ENCODE peak calls at places on chromosomes 4 and X, in four cellular contexts. One of them, this sample, is unnamed.

GRCh38 chr4:125316391-125316780 is 1.6 kb downstream of the FAT4 start:
- DNase-seq in HepG2: no peak
- DNase-seq in K562: no peak
- DNase-seq in GM12878: no peak
- DNase-seq in this sample: no peak

GRCh38 chrX:19085975-19086772 is 36.1 kb downstream of the ADGRG2 start:
- DNase-seq in K562: no peak
- DNase-seq in HepG2: no peak
- DNase-seq in GM12878: no peak
- DNase-seq in this sample: no peak

GRCh38 chrX:109327271-109327670 is 154.6 kb downstream of the GUCY2F start:
- DNase-seq in GM12878: no peak
- DNase-seq in K562: no peak
- DNase-seq in HepG2: no peak
- DNase-seq in this sample: no peak

GRCh38 chrX:69126642-69127041 is 38.6 kb downstream of the PJA1 start:
- DNase-seq in HepG2: no peak
- DNase-seq in GM12878: no peak
- DNase-seq in K562: no peak
- DNase-seq in this sample: no peak

GRCh38 chr4:65508169-65508568 is 162.1 kb downstream of the EPHA5 start:
- DNase-seq in K562: no peak
- DNase-seq in GM12878: no peak
- DNase-seq in HepG2: no peak
- DNase-seq in this sample: peak; percentile 6

GRCh38 chr4:149836546-149836945 is 20.9 kb upstream of the IQCM start:
- DNase-seq in K562: no peak
- DNase-seq in HepG2: no peak
- DNase-seq in GM12878: no peak
- DNase-seq in this sample: no peak

GRCh38 chrX:118420462-118420861 is 74.6 kb downstream of the WDR44 start:
- DNase-seq in GM12878: no peak
- DNase-seq in HepG2: no peak
- DNase-seq in K562: no peak
- DNase-seq in this sample: no peak

GRCh38 chr4:156388826-156389225 is 435.2 kb upstream of the CTSO start:
- DNase-seq in HepG2: no peak
- DNase-seq in GM12878: no peak
- DNase-seq in K562: no peak
- DNase-seq in this sample: no peak

GRCh38 chrX:129099206-129099605 is 424.1 kb downstream of the SMARCA1 start:
- DNase-seq in HepG2: no peak
- DNase-seq in K562: no peak
- DNase-seq in GM12878: no peak
- DNase-seq in this sample: no peak

GRCh38 chr4:70925899-70926635 is 23.9 kb downstream of the MOB1B start:
- DNase-seq in HepG2: no peak
- DNase-seq in K562: no peak
- DNase-seq in GM12878: peak; percentile 58
- DNase-seq in this sample: no peak

GRCh38 chr4:125316781-125317525 is 2.2 kb downstream of the FAT4 start:
- DNase-seq in HepG2: no peak
- DNase-seq in GM12878: no peak
- DNase-seq in K562: no peak
- DNase-seq in this sample: no peak

GRCh38 chr4:1405249-1405635 is 1.0 kb downstream of the NKX1-1 start:
- DNase-seq in GM12878: no peak
- DNase-seq in HepG2: no peak
- DNase-seq in K562: no peak
- DNase-seq in this sample: no peak

GRCh38 chr4:174873931-174874330 is 44.2 kb upstream of the ADAM29 start:
- DNase-seq in K562: peak; percentile 24
- DNase-seq in GM12878: peak; percentile 25
- DNase-seq in HepG2: no peak
- DNase-seq in this sample: peak; percentile 30

GRCh38 chrX:53308836-53309235 is 27.5 kb upstream of the IQSEC2 start:
- DNase-seq in HepG2: no peak
- DNase-seq in GM12878: no peak
- DNase-seq in K562: no peak
- DNase-seq in this sample: no peak

GRCh38 chr4:168839758-168840385 is 170.2 kb downstream of the CBR4 start:
- DNase-seq in HepG2: no peak
- DNase-seq in GM12878: no peak
- DNase-seq in K562: no peak
- DNase-seq in this sample: no peak

GRCh38 chrX:21658746-21659145 is 616 bp upstream of the KLHL34 start:
- DNase-seq in HepG2: no peak
- DNase-seq in GM12878: no peak
- DNase-seq in K562: no peak
- DNase-seq in this sample: no peak

GRCh38 chrX:41956027-41956426 is 32.7 kb upstream of the CASK start:
- DNase-seq in K562: peak; percentile 28
- DNase-seq in GM12878: no peak
- DNase-seq in HepG2: no peak
- DNase-seq in this sample: no peak

GRCh38 chr4:1209821-1210220 is 37.4 kb upstream of the SPON2 start:
- DNase-seq in K562: peak; percentile 44
- DNase-seq in GM12878: no peak
- DNase-seq in HepG2: no peak
- DNase-seq in this sample: no peak

GRCh38 chrX:40108084-40108958 is 10.6 kb upstream of the BCOR start:
- DNase-seq in HepG2: peak; percentile 74
- DNase-seq in GM12878: no peak
- DNase-seq in K562: no peak
- DNase-seq in this sample: peak; percentile 46

GRCh38 chrX:261167-261857 is 19.9 kb upstream of the PLCXD1 start:
- DNase-seq in HepG2: no peak
- DNase-seq in K562: no peak
- DNase-seq in GM12878: no peak
- DNase-seq in this sample: no peak

GRCh38 chrX:17737707-17738001 is 361 bp downstream of the SCML1 start:
- DNase-seq in GM12878: no peak
- DNase-seq in K562: no peak
- DNase-seq in HepG2: no peak
- DNase-seq in this sample: no peak

GRCh38 chrX:37757082-37757481 is 22.8 kb upstream of the CYBB start:
- DNase-seq in K562: no peak
- DNase-seq in GM12878: no peak
- DNase-seq in HepG2: no peak
- DNase-seq in this sample: no peak

GRCh38 chr4:7351014-7351413 is 83.7 kb downstream of the PSAPL1 start:
- DNase-seq in HepG2: no peak
- DNase-seq in K562: no peak
- DNase-seq in GM12878: no peak
- DNase-seq in this sample: no peak

GRCh38 chr4:185471235-185472062 is at the start of gene CCDC110:
- DNase-seq in GM12878: peak; percentile 47
- DNase-seq in K562: peak; percentile 99
- DNase-seq in HepG2: peak; percentile 50
- DNase-seq in this sample: peak; percentile 92

GRCh38 chr4:14178421-14178820 is 550.9 kb upstream of the BOD1L1 start:
- DNase-seq in GM12878: peak; percentile 61
- DNase-seq in K562: no peak
- DNase-seq in HepG2: no peak
- DNase-seq in this sample: no peak

GRCh38 chr4:69800599-69800998 is 40.2 kb upstream of the SULT1B1 start:
- DNase-seq in K562: no peak
- DNase-seq in GM12878: no peak
- DNase-seq in HepG2: no peak
- DNase-seq in this sample: no peak

GRCh38 chr4:122783301-122784215 is 43.1 kb upstream of the FGF2 start:
- DNase-seq in GM12878: no peak
- DNase-seq in HepG2: peak; percentile 37
- DNase-seq in K562: no peak
- DNase-seq in this sample: no peak

GRCh38 chr4:124121511-124121934 is 591.0 kb downstream of the ANKRD50 start:
- DNase-seq in K562: no peak
- DNase-seq in GM12878: no peak
- DNase-seq in HepG2: peak; percentile 11
- DNase-seq in this sample: no peak

GRCh38 chrX:100994352-100995281 is 25.1 kb downstream of the ARL13A start:
- DNase-seq in GM12878: peak; percentile 8
- DNase-seq in HepG2: peak; percentile 72
- DNase-seq in K562: peak; percentile 28
- DNase-seq in this sample: no peak
- TF ChIP-seq SP1 in GM12878: no peak
- TF ChIP-seq SP1 in HepG2: no peak
- TF ChIP-seq SP1 in K562: no peak
- TF ChIP-seq SP1 in this sample: no peak

DNA sequence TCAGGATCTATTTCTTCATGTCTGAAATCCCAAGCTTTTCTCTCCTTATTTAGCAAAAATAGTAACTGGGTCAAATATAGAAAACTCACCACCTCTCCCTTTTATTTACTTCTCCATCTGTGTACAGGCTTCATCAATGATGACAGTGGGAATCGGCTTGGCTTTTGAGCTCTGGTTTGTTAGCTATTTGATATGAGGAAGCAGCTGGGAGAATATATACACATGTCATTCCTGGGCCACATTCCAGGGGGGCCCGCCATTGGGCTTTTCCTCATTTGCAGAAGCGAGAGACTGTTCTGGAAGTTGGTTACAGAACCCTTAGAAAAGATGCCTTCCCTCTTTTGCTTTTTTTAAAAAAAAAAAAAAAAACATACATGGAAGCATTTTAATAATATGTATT is 107.4 kb upstream of the F9 start:
- DNase-seq in K562: no peak
- DNase-seq in HepG2: no peak
- DNase-seq in GM12878: no peak
- DNase-seq in this sample: no peak
- TF ChIP-seq BHLHE40 in K562: no peak
- TF ChIP-seq BHLHE40 in HepG2: no peak
- TF ChIP-seq BHLHE40 in GM12878: no peak
- TF ChIP-seq BHLHE40 in this sample: no peak

GRCh38 chrX:153643431-153644351 is 3.3 kb upstream of the DUSP9 start:
- DNase-seq in HepG2: no peak
- DNase-seq in K562: peak; percentile 78
- DNase-seq in GM12878: no peak
- DNase-seq in this sample: peak; percentile 65
- TF ChIP-seq SP1 in HepG2: no peak
- TF ChIP-seq SP1 in K562: no peak
- TF ChIP-seq SP1 in GM12878: no peak
- TF ChIP-seq SP1 in this sample: no peak

DNA sequence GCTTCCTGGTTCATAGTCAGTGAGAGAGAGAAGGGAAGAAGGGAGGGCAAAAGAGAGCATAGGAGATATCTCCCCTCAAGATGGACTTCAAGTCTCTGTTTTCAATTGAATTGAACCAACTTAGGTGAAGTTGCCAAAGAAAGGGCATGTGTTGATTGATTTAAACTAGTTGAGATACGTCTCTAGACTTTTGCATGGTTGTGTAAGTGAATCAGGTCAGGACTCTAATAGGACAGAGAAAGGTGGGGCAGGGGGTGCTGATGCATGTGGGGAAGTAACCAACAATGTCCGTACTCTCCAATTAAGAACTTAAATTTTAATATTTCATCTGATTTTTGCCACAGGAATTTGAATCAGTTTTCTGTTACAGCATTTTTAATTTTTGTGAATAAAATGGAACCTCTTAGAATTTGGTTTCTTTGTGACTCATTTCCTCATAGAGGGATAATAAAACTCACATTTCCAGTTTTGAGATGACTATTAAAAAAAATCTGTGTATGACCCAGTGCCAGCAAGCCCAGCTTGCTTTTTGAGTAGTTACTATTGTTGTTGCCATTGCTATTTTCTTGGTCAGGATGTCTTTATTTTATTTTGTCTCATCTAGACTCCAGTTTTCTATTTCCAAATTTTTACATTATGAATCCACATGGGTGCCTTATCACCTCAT is 37.3 kb downstream of the SLIT2 start:
- DNase-seq in HepG2: no peak
- DNase-seq in GM12878: no peak
- DNase-seq in K562: no peak
- DNase-seq in this sample: no peak
- TF ChIP-seq BHLHE40 in HepG2: no peak
- TF ChIP-seq BHLHE40 in GM12878: no peak
- TF ChIP-seq BHLHE40 in K562: no peak
- TF ChIP-seq BHLHE40 in this sample: no peak

DNA sequence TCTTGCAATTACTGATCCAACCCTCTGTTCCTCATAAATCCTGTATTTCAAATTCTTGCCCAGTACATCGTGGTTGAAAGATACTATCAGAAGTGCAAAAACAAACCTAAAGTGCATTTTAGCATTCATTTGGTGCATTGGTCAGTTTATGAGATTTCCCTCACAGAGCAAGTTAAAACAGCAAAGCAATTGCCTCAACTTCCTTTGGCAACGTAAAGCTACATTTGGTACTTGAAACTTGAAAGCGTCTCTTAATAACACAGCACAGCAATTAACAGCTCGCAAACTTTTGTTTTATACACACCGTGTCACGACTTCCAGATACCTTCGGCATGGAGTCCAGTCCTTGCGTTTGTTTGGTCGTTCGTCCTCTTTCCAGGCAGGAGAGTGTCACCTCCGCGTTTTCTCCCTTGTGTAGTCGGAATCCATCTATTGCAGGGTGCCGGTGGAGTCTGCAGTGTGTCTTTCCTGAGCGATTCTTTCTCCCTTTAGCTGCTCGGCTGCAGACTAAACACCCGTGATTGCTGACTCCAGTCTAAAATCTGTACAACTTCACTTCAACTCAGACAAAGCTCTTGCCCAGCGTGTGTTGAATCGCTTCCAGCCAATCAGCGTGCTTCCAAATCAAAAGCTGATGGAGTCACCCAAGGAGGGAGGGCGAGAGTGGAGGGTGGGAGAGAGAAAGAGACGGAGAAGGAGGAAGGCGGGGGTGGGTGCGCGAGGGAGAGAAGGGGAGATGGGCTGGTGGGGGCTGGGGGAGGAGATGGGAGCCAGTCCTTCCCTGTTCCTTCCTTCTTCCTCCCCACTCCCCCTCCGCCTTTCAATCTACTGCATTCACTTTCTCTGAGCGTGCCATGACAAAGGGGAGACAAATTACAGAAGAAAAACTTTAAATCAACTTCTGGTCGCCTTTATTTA is at the start of gene PCDH18:
- DNase-seq in K562: no peak
- DNase-seq in HepG2: no peak
- DNase-seq in GM12878: peak; percentile 15
- DNase-seq in this sample: peak; percentile 64
- TF ChIP-seq SP1 in K562: no peak
- TF ChIP-seq SP1 in HepG2: no peak
- TF ChIP-seq SP1 in GM12878: no peak
- TF ChIP-seq SP1 in this sample: no peak